ENCODE peak calls at places on chromosome X, in eight cellular contexts. G is RWPE1; A is prostate gland; Y is fibroblast of lung; X is CD8-positive, alpha-beta T cell; W is A549; O is right atrium auricular region; J is psoas muscle. T is an unnamed sample.

GRCh38 chrX:140767646-140768045 is 58.1 kb downstream of the LINC00632 start:
- DNase-seq in G (no peak), A (no peak), Y (no peak), X (no peak), W (no peak), O (no peak), J (no peak), T (no peak)

GRCh38 chrX:154404625-154405192 is 4.3 kb downstream of the DNASE1L1 start:
- DNase-seq in G (no peak), A (no peak), Y (no peak), X (no peak), W (no peak), O (no peak), J (no peak), T (no peak)

GRCh38 chrX:129761596-129761995 is 18.2 kb upstream of the SASH3 start:
- DNase-seq in G (no peak), A (no peak), Y (no peak), X (no peak), W (no peak), O (no peak), J (no peak), T (no peak)

GRCh38 chrX:70132877-70133302 is 357 bp upstream of the IGBP1 start:
- DNase-seq in G (no peak), A (no peak), Y (no peak), X (no peak), W (no peak), O (no peak), J (no peak), T (no peak)

GRCh38 chrX:128464091-128464490 is 411.9 kb upstream of the ACTRT1 start:
- DNase-seq in G (peak), A (no peak), Y (no peak), X (no peak), W (peak), O (no peak), J (no peak), T (no peak)

GRCh38 chrX:150486011-150486410 is 82.4 kb upstream of the MTM1 start:
- DNase-seq in G (peak), A (peak), Y (peak), X (peak), W (peak), O (no peak), J (peak), T (no peak)

GRCh38 chrX:107552976-107553375 is 75.3 kb upstream of the PRPS1 start:
- DNase-seq in G (no peak), A (no peak), Y (no peak), X (no peak), W (no peak), O (no peak), J (no peak), T (no peak)

GRCh38 chrX:38260231-38260630 is 39.6 kb upstream of the SRPX start:
- DNase-seq in G (peak), A (peak), Y (peak), X (no peak), W (peak), O (no peak), J (no peak), T (no peak)

GRCh38 chrX:5852941-5853340 is 375.7 kb downstream of the NLGN4X start:
- DNase-seq in G (no peak), A (no peak), Y (no peak), X (no peak), W (no peak), O (no peak), J (no peak), T (no peak)

GRCh38 chrX:74421181-74422028 is at the start of gene SLC16A2:
- DNase-seq in G (peak), A (peak), Y (peak), X (peak), W (peak), O (peak), J (peak), T (peak)

GRCh38 chrX:131728295-131729145 is 184.6 kb downstream of the OR13H1 start:
- DNase-seq in G (no peak), A (no peak), Y (no peak), X (peak), W (no peak), O (peak), J (peak), T (no peak)

GRCh38 chrX:111352424-111352823 is 59.6 kb downstream of the DCX start:
- DNase-seq in G (no peak), A (peak), Y (peak), X (no peak), W (no peak), O (no peak), J (peak), T (no peak)

GRCh38 chrX:95058815-95059214 is 1384.8 kb downstream of the FAM133A start:
- DNase-seq in G (peak), A (no peak), Y (peak), X (no peak), W (no peak), O (no peak), J (no peak), T (no peak)

GRCh38 chrX:2719774-2720447 is 28.8 kb downstream of the CD99 start:
- DNase-seq in G (no peak), A (no peak), Y (no peak), X (no peak), W (no peak), O (no peak), J (no peak), T (no peak)

GRCh38 chrX:80285131-80285773 is 135.0 kb upstream of the TENT5D start:
- DNase-seq in G (no peak), A (peak), Y (no peak), X (no peak), W (peak), O (no peak), J (no peak), T (no peak)

GRCh38 chrX:75303795-75304194 is 29.9 kb downstream of the UPRT start:
- DNase-seq in G (no peak), A (no peak), Y (peak), X (no peak), W (no peak), O (no peak), J (no peak), T (no peak)

GRCh38 chrX:68287419-68287818 is 145.9 kb downstream of the OPHN1 start:
- DNase-seq in G (no peak), A (no peak), Y (no peak), X (no peak), W (no peak), O (no peak), J (no peak), T (no peak)

GRCh38 chrX:47877327-47877726 is 40.6 kb downstream of the ZNF81 start:
- DNase-seq in G (no peak), A (no peak), Y (no peak), X (no peak), W (no peak), O (no peak), J (no peak), T (no peak)

GRCh38 chrX:120453985-120454384 is 15.1 kb downstream of the LAMP2 start:
- DNase-seq in G (no peak), A (no peak), Y (no peak), X (no peak), W (no peak), O (no peak), J (no peak), T (no peak)

GRCh38 chrX:120456973-120457372 is 12.1 kb downstream of the LAMP2 start:
- DNase-seq in G (peak), A (no peak), Y (no peak), X (no peak), W (no peak), O (no peak), J (no peak), T (no peak)

GRCh38 chrX:120462370-120462769 is 6.7 kb downstream of the LAMP2 start:
- DNase-seq in G (no peak), A (no peak), Y (no peak), X (no peak), W (no peak), O (no peak), J (no peak), T (no peak)

GRCh38 chrX:120459313-120459712 is 9.8 kb downstream of the LAMP2 start:
- DNase-seq in G (no peak), A (no peak), Y (no peak), X (no peak), W (no peak), O (no peak), J (no peak), T (no peak)

GRCh38 chrX:120457766-120458180 is 11.3 kb downstream of the LAMP2 start:
- DNase-seq in G (peak), A (peak), Y (peak), X (no peak), W (no peak), O (no peak), J (no peak), T (no peak)
- H3K27ac ChIP-seq in G (no peak), A (no peak), Y (no peak), X (no peak), W (no peak), O (no peak), J (peak), T (no peak)

GRCh38 chrX:15854080-15854655 is 445 bp downstream of the AP1S2 start:
- DNase-seq in G (no peak), A (peak), Y (peak), X (peak), W (peak), O (peak), J (peak), T (peak)
- TF ChIP-seq CTCF in G (peak), A (no peak), Y (no peak), X (peak), W (no peak), O (peak), J (peak), T (peak)

DNA sequence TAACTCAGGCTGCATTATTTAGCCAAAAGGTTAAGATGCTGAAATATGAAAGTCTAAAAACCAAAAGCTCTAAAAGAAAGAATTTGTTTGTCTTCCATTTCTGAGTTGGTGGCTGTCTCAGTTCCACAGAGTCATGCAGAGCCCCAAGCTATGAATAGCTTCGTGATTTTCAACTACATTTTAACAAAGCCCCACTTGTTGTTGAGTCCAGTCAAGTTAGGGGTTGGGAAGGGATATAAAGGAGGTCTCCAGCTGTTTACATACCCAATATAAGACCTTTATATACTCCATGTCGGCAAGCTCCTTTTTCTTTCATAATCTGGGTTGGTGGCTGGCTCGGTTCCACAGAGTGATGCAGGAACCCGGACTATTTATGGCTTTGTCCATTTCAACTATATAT is 924.6 kb upstream of the PRKX start:
- DNase-seq in G (no peak), A (no peak), Y (no peak), X (no peak), W (no peak), O (no peak), J (no peak), T (no peak)
- H3K27ac ChIP-seq in G (no peak), A (no peak), Y (no peak), X (no peak), W (no peak), O (no peak), J (no peak), T (no peak)

GRCh38 chrX:40169193-40170086 is 71.7 kb upstream of the BCOR start:
- DNase-seq in G (no peak), A (peak), Y (peak), X (peak), W (peak), O (no peak), J (peak), T (peak)
- TF ChIP-seq CTCF in G (no peak), A (peak), Y (peak), X (peak), W (peak), O (peak), J (no peak), T (peak)

GRCh38 chrX:65686246-65686645 is 18.8 kb downstream of the MSN start:
- DNase-seq in G (no peak), A (no peak), Y (no peak), X (no peak), W (no peak), O (no peak), J (no peak), T (no peak)
- H3K27ac ChIP-seq in G (no peak), A (no peak), Y (no peak), X (peak), W (peak), O (peak), J (no peak), T (no peak)

GRCh38 chrX:93346309-93346708 is 327.1 kb downstream of the NAP1L3 start:
- DNase-seq in G (no peak), A (no peak), Y (no peak), X (no peak), W (no peak), O (no peak), J (no peak), T (no peak)
- TF ChIP-seq CTCF in G (no peak), A (no peak), Y (no peak), X (no peak), W (no peak), O (no peak), J (no peak), T (no peak)

DNA sequence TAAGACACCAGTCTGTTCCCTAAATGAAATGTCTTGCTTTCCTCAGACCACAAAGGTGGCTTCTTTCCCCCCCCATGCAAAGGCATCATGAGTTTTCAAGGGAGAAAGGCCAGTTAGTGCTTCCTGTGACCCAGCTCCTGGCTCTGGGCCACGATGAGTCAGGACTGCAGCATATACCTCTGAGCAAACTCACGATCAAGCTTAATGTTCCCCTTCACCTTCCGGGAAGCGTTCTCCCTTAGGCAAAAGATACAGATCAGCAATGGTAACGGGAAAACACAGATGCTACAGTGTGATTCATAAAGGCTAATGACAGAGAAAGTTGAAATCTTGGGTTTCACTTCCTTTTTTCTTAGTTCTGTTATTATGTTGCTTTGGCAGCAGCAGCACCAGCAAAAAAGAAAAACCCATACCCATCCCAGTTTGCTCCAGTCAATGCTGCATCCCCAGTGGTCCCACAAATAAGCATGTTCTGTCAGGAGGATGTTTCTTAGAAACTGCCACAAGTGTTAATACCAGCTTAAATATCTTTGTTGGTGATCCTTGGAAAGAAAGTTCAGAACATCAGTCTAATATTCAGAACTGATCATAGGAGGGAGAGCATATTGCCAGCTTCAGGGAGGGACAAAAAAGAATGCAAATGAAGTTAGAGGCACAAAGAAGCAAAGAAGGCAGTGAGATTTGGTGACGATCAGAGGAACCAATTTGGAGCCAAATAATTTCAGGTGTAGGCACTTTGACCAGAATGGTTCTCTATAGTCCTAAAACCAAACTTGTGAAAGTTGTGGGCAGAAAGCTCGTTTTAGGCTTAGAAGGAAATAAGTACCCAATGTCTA is 41.2 kb downstream of the LONRF3 start:
- DNase-seq in G (peak), A (peak), Y (peak), X (no peak), W (peak), O (peak), J (peak), T (peak)
- H3K27ac ChIP-seq in G (no peak), A (no peak), Y (peak), X (no peak), W (peak), O (peak), J (peak), T (no peak)

DNA sequence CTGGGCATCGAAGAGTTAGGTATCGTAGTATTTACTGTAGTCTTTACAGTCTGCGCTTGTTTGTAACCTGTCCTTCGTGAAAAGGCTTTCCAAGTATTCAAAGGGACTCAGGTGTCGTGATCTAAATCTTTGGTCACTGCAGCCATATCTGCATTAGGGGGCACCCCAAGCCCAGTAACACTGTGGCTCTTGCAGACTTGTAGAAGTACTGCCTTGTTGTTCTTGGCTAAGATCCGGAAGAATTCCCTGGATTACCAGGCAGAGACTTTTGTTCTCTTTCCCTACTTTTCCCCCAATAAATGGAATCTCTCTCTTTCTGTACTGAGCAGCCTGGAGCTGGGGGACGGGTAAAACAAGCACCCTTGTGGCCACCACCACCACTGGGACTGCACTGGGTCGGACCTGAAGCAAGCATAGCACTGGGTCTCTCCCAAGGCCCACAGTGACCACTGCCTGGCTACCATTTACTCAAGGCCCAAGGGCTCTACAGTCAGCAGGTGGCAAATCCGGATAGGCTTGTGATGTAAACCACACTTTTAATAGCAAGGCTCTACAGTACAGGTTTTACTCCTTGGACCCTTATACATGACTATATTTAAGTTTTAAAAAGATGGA is 12.0 kb downstream of the CXorf58 start:
- DNase-seq in G (no peak), A (no peak), Y (no peak), X (no peak), W (no peak), O (no peak), J (no peak), T (no peak)
- TF ChIP-seq CTCF in G (no peak), A (no peak), Y (peak), X (no peak), W (no peak), O (no peak), J (no peak), T (no peak)

T was measured in lower lobe of right lung.